ENCODE peak calls at places on chromosomes 6 and 20, in seven cellular contexts. One of them, this sample, is unnamed.

GRCh38 chr20:34579191-34579661 is 20.7 kb downstream of the MAP1LC3A start:
- DNase-seq in putamen: peak
- DNase-seq in GM10248: no peak
- DNase-seq in cardiac fibroblast: peak
- DNase-seq in neural crest cell: no peak
- DNase-seq in activated CD8-positive, alpha-beta memory T cell treated with anti-CD3 and anti-CD28 coated beads for 24 hours: peak
- DNase-seq in ovary: peak
- DNase-seq in this sample: no peak

GRCh38 chr6:98764378-98764911 is 69.9 kb upstream of the POU3F2 start:
- DNase-seq in putamen: no peak
- DNase-seq in GM10248: no peak
- DNase-seq in cardiac fibroblast: no peak
- DNase-seq in neural crest cell: no peak
- DNase-seq in activated CD8-positive, alpha-beta memory T cell treated with anti-CD3 and anti-CD28 coated beads for 24 hours: no peak
- DNase-seq in ovary: no peak
- DNase-seq in this sample: no peak

GRCh38 chr6:104705916-104706442 is 153.7 kb downstream of the HACE1 start:
- DNase-seq in putamen: no peak
- DNase-seq in GM10248: no peak
- DNase-seq in cardiac fibroblast: no peak
- DNase-seq in neural crest cell: no peak
- DNase-seq in activated CD8-positive, alpha-beta memory T cell treated with anti-CD3 and anti-CD28 coated beads for 24 hours: no peak
- DNase-seq in ovary: no peak
- DNase-seq in this sample: no peak

GRCh38 chr6:54493138-54493537 is 184.9 kb downstream of the TINAG start:
- DNase-seq in putamen: no peak
- DNase-seq in GM10248: no peak
- DNase-seq in cardiac fibroblast: peak
- DNase-seq in neural crest cell: no peak
- DNase-seq in activated CD8-positive, alpha-beta memory T cell treated with anti-CD3 and anti-CD28 coated beads for 24 hours: no peak
- DNase-seq in ovary: no peak
- DNase-seq in this sample: no peak

GRCh38 chr6:150417899-150418824 is 49.4 kb downstream of the IYD start:
- DNase-seq in putamen: peak
- DNase-seq in GM10248: peak
- DNase-seq in cardiac fibroblast: peak
- DNase-seq in neural crest cell: no peak
- DNase-seq in activated CD8-positive, alpha-beta memory T cell treated with anti-CD3 and anti-CD28 coated beads for 24 hours: no peak
- DNase-seq in ovary: no peak
- DNase-seq in this sample: peak

GRCh38 chr20:57265649-57266250 is 691 bp downstream of the BMP7 start:
- DNase-seq in putamen: no peak
- DNase-seq in GM10248: no peak
- DNase-seq in cardiac fibroblast: no peak
- DNase-seq in neural crest cell: peak
- DNase-seq in activated CD8-positive, alpha-beta memory T cell treated with anti-CD3 and anti-CD28 coated beads for 24 hours: no peak
- DNase-seq in ovary: no peak
- DNase-seq in this sample: no peak

GRCh38 chr6:74343804-74344203 is 647.8 kb downstream of the CD109 start:
- DNase-seq in putamen: no peak
- DNase-seq in GM10248: no peak
- DNase-seq in cardiac fibroblast: peak
- DNase-seq in neural crest cell: no peak
- DNase-seq in activated CD8-positive, alpha-beta memory T cell treated with anti-CD3 and anti-CD28 coated beads for 24 hours: no peak
- DNase-seq in ovary: no peak
- DNase-seq in this sample: no peak

GRCh38 chr6:149480502-149481280 is 4.1 kb downstream of the ZC3H12D start:
- DNase-seq in putamen: no peak
- DNase-seq in GM10248: no peak
- DNase-seq in cardiac fibroblast: no peak
- DNase-seq in neural crest cell: no peak
- DNase-seq in activated CD8-positive, alpha-beta memory T cell treated with anti-CD3 and anti-CD28 coated beads for 24 hours: peak
- DNase-seq in ovary: no peak
- DNase-seq in this sample: no peak

GRCh38 chr6:132300323-132300949 is 100.8 kb downstream of the MOXD1 start:
- DNase-seq in putamen: peak
- DNase-seq in GM10248: peak
- DNase-seq in cardiac fibroblast: peak
- DNase-seq in neural crest cell: peak
- DNase-seq in activated CD8-positive, alpha-beta memory T cell treated with anti-CD3 and anti-CD28 coated beads for 24 hours: no peak
- DNase-seq in ovary: no peak
- DNase-seq in this sample: peak

GRCh38 chr20:2521369-2522305 is 12.9 kb upstream of the ZNF343 start:
- DNase-seq in putamen: no peak
- DNase-seq in GM10248: no peak
- DNase-seq in cardiac fibroblast: peak
- DNase-seq in neural crest cell: peak
- DNase-seq in activated CD8-positive, alpha-beta memory T cell treated with anti-CD3 and anti-CD28 coated beads for 24 hours: peak
- DNase-seq in ovary: peak
- DNase-seq in this sample: no peak

GRCh38 chr6:163449076-163449475 is 34.6 kb downstream of the QKI start:
- DNase-seq in putamen: no peak
- DNase-seq in GM10248: no peak
- DNase-seq in cardiac fibroblast: no peak
- DNase-seq in neural crest cell: no peak
- DNase-seq in activated CD8-positive, alpha-beta memory T cell treated with anti-CD3 and anti-CD28 coated beads for 24 hours: no peak
- DNase-seq in ovary: no peak
- DNase-seq in this sample: no peak

GRCh38 chr6:9346923-9347322 is 911.6 kb upstream of the SLC35B3 start:
- DNase-seq in putamen: no peak
- DNase-seq in GM10248: no peak
- DNase-seq in cardiac fibroblast: no peak
- DNase-seq in neural crest cell: no peak
- DNase-seq in activated CD8-positive, alpha-beta memory T cell treated with anti-CD3 and anti-CD28 coated beads for 24 hours: no peak
- DNase-seq in ovary: no peak
- DNase-seq in this sample: no peak

GRCh38 chr6:82017316-82017715 is 230.2 kb downstream of the IBTK start:
- DNase-seq in putamen: no peak
- DNase-seq in GM10248: no peak
- DNase-seq in cardiac fibroblast: peak
- DNase-seq in neural crest cell: no peak
- DNase-seq in activated CD8-positive, alpha-beta memory T cell treated with anti-CD3 and anti-CD28 coated beads for 24 hours: no peak
- DNase-seq in ovary: peak
- DNase-seq in this sample: no peak

GRCh38 chr6:134177236-134177635 is 124.8 kb upstream of the SLC2A12 start:
- DNase-seq in putamen: no peak
- DNase-seq in GM10248: no peak
- DNase-seq in cardiac fibroblast: no peak
- DNase-seq in neural crest cell: no peak
- DNase-seq in activated CD8-positive, alpha-beta memory T cell treated with anti-CD3 and anti-CD28 coated beads for 24 hours: peak
- DNase-seq in ovary: no peak
- DNase-seq in this sample: no peak

GRCh38 chr6:55433446-55434130 is 106.3 kb downstream of the GFRAL start:
- DNase-seq in putamen: no peak
- DNase-seq in GM10248: no peak
- DNase-seq in cardiac fibroblast: peak
- DNase-seq in neural crest cell: no peak
- DNase-seq in activated CD8-positive, alpha-beta memory T cell treated with anti-CD3 and anti-CD28 coated beads for 24 hours: no peak
- DNase-seq in ovary: no peak
- DNase-seq in this sample: no peak

GRCh38 chr6:50966986-50967385 is 148.3 kb downstream of the TFAP2B start:
- DNase-seq in putamen: no peak
- DNase-seq in GM10248: no peak
- DNase-seq in cardiac fibroblast: no peak
- DNase-seq in neural crest cell: no peak
- DNase-seq in activated CD8-positive, alpha-beta memory T cell treated with anti-CD3 and anti-CD28 coated beads for 24 hours: no peak
- DNase-seq in ovary: no peak
- DNase-seq in this sample: no peak

GRCh38 chr6:15276036-15276435 is 30.2 kb downstream of the JARID2 start:
- DNase-seq in putamen: no peak
- DNase-seq in GM10248: no peak
- DNase-seq in cardiac fibroblast: no peak
- DNase-seq in neural crest cell: no peak
- DNase-seq in activated CD8-positive, alpha-beta memory T cell treated with anti-CD3 and anti-CD28 coated beads for 24 hours: no peak
- DNase-seq in ovary: no peak
- DNase-seq in this sample: no peak

GRCh38 chr6:138944412-138944811 is 43.6 kb downstream of the REPS1 start:
- DNase-seq in putamen: no peak
- DNase-seq in GM10248: peak
- DNase-seq in cardiac fibroblast: peak
- DNase-seq in neural crest cell: no peak
- DNase-seq in activated CD8-positive, alpha-beta memory T cell treated with anti-CD3 and anti-CD28 coated beads for 24 hours: no peak
- DNase-seq in ovary: no peak
- DNase-seq in this sample: no peak

GRCh38 chr6:107730106-107730505 is 94.0 kb downstream of the SCML4 start:
- DNase-seq in putamen: no peak
- DNase-seq in GM10248: no peak
- DNase-seq in cardiac fibroblast: no peak
- DNase-seq in neural crest cell: no peak
- DNase-seq in activated CD8-positive, alpha-beta memory T cell treated with anti-CD3 and anti-CD28 coated beads for 24 hours: peak
- DNase-seq in ovary: no peak
- DNase-seq in this sample: no peak

This sample was measured in GM12864.